ENCODE peak calls at places on chromosomes 11 and 22, in seven cellular contexts. Z, L, E, Q, B, K and N are unnamed samples. For H3K27me3, the result is how much of the 10 kb centered on the place peaks cover.

GRCh38 chr11:22786475-22786874 is 43.1 kb downstream of the SVIP start:
- ATAC-seq in Q (no peak), E (no peak), Z (no peak), B (no peak), L (no peak), K (no peak), N (no peak)

GRCh38 chr22:31646186-31647019 is 15.6 kb downstream of the PISD start:
- ATAC-seq in L (no peak), K (peak), E (peak), Z (no peak), B (peak), Q (no peak), N (no peak)

GRCh38 chr11:1693327-1694063 is 3.5 kb upstream of the KRTAP5-6 start:
- ATAC-seq in B (peak), K (peak), Z (peak), E (peak), Q (peak), L (peak), N (peak)

GRCh38 chr11:122976734-122977454 is 4.7 kb downstream of the BSX start:
- ATAC-seq in L (no peak), Z (no peak), B (peak), E (no peak), Q (no peak), K (no peak), N (no peak)

GRCh38 chr11:116733386-116733755 is 39.4 kb downstream of the BUD13 start:
- ATAC-seq in Q (no peak), E (no peak), L (no peak), K (no peak), B (no peak), Z (no peak), N (no peak)

GRCh38 chr11:36041988-36042606 is 98.2 kb downstream of the LDLRAD3 start:
- ATAC-seq in Z (no peak), E (no peak), K (peak), B (no peak), L (peak), Q (no peak), N (no peak)

GRCh38 chr22:41177040-41177625 is 28.0 kb upstream of the L3MBTL2 start:
- ATAC-seq in B (no peak), E (no peak), K (peak), Q (no peak), L (no peak), Z (no peak), N (no peak)

GRCh38 chr22:24145446-24146189 is 35.7 kb upstream of the SUSD2 start:
- ATAC-seq in L (peak), E (no peak), K (peak), B (no peak), Z (no peak), Q (no peak), N (peak)

GRCh38 chr11:326842-327580 is 6.4 kb upstream of the IFITM3 start:
- ATAC-seq in K (peak), Q (peak), Z (peak), E (peak), B (no peak), L (peak), N (peak)

GRCh38 chr22:46051646-46052045 is 74.7 kb upstream of the WNT7B start:
- ATAC-seq in E (no peak), L (no peak), Z (no peak), Q (no peak), K (no peak), B (no peak), N (no peak)

GRCh38 chr11:76260296-76260695 is 54.0 kb upstream of the WNT11 start:
- ATAC-seq in Q (no peak), K (no peak), E (no peak), L (no peak), Z (no peak), B (no peak), N (no peak)
- H3K27me3 ChIP-seq in Q (under half), K (under half), E (under half), L (under half), Z (under half), B (under half), N (under half)

DNA sequence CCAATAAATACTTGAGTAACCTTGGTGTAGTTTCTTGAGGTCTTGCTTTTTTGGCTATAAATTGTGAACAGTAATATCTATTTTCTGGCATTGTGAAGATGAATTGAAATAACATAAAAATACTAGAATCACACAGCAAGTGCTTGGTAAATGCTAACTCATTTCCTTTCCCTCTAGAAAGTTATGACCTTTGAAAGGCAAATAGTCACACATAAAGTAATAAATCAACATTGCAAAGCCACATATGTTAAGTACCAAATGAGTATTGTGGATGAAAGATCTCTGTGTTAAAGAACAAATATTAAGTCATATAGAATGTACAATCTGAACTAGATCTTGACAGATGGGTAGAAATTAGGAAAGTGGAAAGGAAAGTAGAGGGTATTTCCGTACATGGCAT is 559.6 kb upstream of the CCDC90B start:
- ATAC-seq in B (no peak), Z (no peak), E (no peak), L (no peak), K (no peak), Q (no peak), N (no peak)
- H3K27me3 ChIP-seq in B (under half), Z (under half), E (under half), L (under half), K (under half), Q (under half), N (under half)

DNA sequence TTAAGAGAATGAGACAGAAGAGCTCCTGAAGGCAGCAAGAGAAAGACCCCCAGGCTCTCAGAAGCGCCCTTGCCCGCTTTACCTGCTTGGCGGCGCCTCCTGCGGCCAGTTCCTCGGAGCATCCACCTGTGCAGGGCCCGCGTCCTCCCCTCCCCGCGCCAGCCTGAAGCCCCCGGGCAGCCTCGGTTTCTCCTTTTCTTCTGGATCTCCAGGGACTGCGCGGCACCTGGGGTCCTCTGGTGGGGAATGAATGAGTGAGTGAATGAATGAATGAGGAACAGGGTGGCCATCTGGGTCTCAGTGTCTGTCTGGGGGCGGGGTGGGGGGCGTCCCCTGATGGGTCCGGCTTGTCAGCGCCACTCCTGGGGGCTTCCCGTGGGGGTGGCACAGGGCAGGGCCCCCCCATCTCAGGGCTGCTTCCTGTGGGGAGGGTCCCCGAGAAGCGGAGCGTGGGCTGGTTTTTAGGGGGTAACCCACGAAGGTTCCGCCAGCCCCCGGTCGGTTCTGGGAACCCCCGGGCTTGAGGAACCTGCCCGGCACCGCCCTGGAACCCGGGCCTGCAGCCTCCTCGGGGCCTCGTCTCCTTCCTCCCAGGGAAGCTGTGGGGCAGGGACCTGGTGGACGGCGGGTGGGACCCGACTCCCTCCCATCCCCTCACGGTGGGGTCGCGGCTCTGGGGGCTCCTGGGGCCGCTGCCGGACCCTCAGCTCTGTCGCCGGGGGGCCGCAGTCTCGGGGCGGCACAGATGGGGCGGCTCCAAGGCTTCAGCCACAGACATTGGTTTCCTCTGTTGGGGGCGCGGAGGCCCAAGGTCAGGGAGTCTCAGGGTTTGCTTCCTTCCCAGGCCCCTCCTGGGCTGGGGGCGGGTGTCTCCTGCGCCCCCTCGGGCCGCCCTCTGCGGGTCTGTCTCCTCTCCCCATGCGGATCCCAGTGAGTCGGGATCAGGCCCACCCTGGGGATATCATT is 8.3 kb upstream of the KRTAP5-7 start:
- ATAC-seq in E (peak), B (no peak), Q (no peak), Z (no peak), L (no peak), K (no peak), N (no peak)
- H3K27me3 ChIP-seq in E (under half), B (under half), Q (under half), Z (under half), L (under half), K (under half), N (under half)

GRCh38 chr22:20002661-20003060 is 14.0 kb downstream of the ARVCF start:
- ATAC-seq in L (no peak), B (no peak), K (no peak), E (no peak), Q (no peak), Z (no peak), N (no peak)

GRCh38 chr22:20004464-20004863 is 12.2 kb downstream of the ARVCF start:
- ATAC-seq in L (no peak), E (no peak), K (no peak), B (no peak), Q (no peak), Z (no peak), N (no peak)

GRCh38 chr22:20002098-20002497 is 14.5 kb downstream of the ARVCF start:
- ATAC-seq in Q (no peak), Z (no peak), B (no peak), L (peak), K (peak), E (no peak), N (no peak)

GRCh38 chr22:20001082-20001638 is 15.5 kb downstream of the ARVCF start:
- ATAC-seq in E (no peak), B (no peak), Z (no peak), K (no peak), Q (no peak), L (no peak), N (no peak)

DNA sequence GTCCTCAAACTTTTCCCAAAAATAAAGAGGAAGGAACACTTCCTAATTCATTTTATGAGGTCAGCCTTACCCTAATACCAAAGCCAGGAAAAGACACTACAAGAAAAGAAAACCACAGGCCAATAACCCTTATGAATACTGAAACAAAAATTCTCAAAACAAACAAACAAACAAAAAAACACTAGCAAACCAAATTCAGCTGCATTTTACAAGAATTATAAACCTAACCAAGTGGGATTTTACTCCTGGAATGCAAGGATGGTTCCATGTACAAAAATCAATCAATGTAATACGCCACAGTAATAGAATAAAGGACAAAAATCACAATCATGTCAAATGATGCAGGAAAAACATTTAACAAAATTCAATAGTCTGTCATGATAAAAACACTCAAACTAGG is 13.3 kb downstream of the ARVCF start:
- ATAC-seq in L (no peak), Z (no peak), E (no peak), K (no peak), Q (no peak), B (no peak), N (no peak)
- H3K27me3 ChIP-seq in L (under half), Z (under half), E (under half), K (under half), Q (under half), B (under half), N (under half)

DNA sequence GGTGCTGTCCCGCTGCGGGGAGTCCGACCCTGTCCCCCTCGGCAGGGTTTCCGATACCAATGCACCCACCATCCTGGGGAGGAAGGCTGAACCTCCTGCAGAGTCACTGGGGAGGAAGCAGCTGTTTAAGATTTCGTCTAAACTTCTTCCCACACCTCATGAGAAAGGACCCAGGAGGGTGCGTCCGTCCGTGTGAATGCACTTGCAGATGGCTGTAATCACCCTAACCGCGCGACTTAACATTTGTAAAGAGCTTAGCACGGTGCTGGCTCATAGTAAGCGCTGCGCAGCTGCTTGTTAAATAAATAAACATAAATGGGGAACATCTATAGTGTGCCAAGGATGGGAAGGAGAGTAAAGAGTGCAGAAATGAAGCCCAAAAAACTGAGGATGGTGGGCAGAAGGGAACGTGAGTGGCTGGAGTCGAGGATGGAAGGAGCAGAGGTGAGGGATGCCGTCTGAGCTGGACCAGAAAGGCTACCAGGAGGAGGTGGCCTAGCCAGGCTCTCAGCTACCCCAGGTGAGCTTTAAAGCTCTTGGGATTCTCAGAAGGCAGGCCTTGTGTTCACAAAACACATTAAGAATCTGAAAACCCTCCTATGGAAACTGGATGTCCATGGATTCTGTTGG is 4.8 kb upstream of the ANO1 start:
- ATAC-seq in E (no peak), K (no peak), L (peak), Z (no peak), B (no peak), Q (no peak), N (no peak)
- H3K27me3 ChIP-seq in E (under half), K (under half), L (under half), Z (half or more), B (under half), Q (under half), N (half or more)

GRCh38 chr11:30016588-30017363 is at the start of gene KCNA4:
- ATAC-seq in B (peak), Z (no peak), L (peak), Q (no peak), E (peak), K (peak), N (peak)
- H3K27me3 ChIP-seq in B (half or more), Z (under half), L (under half), Q (under half), E (under half), K (under half), N (half or more)

DNA sequence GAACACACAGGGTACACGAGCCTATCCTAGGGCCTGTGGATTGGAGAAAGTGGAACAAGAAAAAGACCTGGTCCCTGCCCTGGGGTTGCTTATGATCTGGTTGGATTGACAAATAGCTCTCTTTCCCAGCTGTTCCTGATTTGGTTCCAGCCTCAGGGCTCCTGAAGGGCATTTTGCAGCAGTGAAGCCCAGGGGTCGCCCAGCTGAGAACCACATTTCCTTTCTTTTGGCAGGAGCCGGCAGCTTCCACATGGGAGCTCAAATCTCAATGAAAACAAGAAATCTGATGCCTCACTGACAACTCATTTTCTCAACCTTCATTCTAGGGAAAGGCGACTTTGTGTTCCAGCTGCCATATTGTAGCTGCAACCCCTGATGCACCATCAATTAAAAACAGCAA is 140.6 kb upstream of the CADM1 start:
- ATAC-seq in E (no peak), Q (no peak), L (no peak), Z (no peak), B (no peak), K (no peak), N (no peak)
- H3K27me3 ChIP-seq in E (under half), Q (under half), L (under half), Z (under half), B (under half), K (under half), N (half or more)

GRCh38 chr11:120776683-120777010 is 247.3 kb upstream of the TBCEL start:
- ATAC-seq in K (no peak), L (no peak), E (no peak), B (no peak), Z (no peak), Q (no peak), N (no peak)

GRCh38 chr11:120775986-120776682 is 247.8 kb upstream of the TBCEL start:
- ATAC-seq in B (no peak), Z (no peak), Q (no peak), L (no peak), E (no peak), K (no peak), N (no peak)

GRCh38 chr11:120778692-120779490 is 245.0 kb upstream of the TBCEL start:
- ATAC-seq in B (no peak), Q (no peak), Z (no peak), E (no peak), K (no peak), L (no peak), N (no peak)

GRCh38 chr11:120781486-120782120 is 242.3 kb upstream of the TBCEL start:
- ATAC-seq in Z (no peak), K (no peak), Q (no peak), E (no peak), B (no peak), L (no peak), N (no peak)

DNA sequence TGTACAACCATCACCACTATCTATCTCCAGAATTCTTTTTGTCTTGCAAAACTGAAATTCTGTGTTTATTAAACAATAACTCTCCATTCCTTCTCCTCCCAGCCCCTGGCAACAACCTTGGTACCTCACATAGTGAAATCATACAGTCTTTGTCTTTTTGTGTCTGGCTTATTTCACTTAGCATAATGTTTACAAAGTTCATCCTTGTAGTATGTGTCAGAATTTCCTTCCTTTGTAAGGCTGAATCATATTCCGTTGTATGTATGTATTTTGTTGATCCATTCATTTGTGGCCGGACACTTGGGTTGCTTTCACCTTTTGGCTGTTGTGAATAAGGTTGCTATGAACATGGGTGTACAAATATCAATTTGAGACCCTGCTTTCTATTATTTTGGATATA is 243.7 kb upstream of the TBCEL start:
- ATAC-seq in E (no peak), L (no peak), B (no peak), K (no peak), Z (no peak), Q (no peak), N (no peak)
- H3K27me3 ChIP-seq in E (under half), L (under half), B (under half), K (under half), Z (under half), Q (under half), N (under half)